ENCODE peak calls at places on chromosomes 3 and 15, in six cellular contexts. D is fibroblast of mammary gland, X is HCT116, V is endodermal cell, M is esophagus muscularis mucosa, R is cardiac fibroblast. T is an unnamed sample.

GRCh38 chr15:69265347-69265955 is 33.3 kb upstream of the PAQR5 start:
- DNase-seq in R (peak; percentile 56), X (peak; percentile 34), V (no peak), M (no peak), D (peak; percentile 48), T (peak; percentile 27)

GRCh38 chr3:128572013-128572412 is 78.6 kb downstream of the RPN1 start:
- DNase-seq in V (no peak), R (no peak), D (no peak), X (no peak), M (no peak), T (no peak)

GRCh38 chr15:90870354-90871096 is 2.1 kb downstream of the FURIN start:
- DNase-seq in X (no peak), V (peak; percentile 69), M (no peak), R (peak; percentile 36), D (no peak), T (no peak)

GRCh38 chr3:161913786-161914389 is 417.3 kb downstream of the OTOL1 start:
- DNase-seq in X (no peak), V (no peak), D (peak; percentile 88), R (peak; percentile 79), M (no peak), T (no peak)

GRCh38 chr3:124277516-124277890 is 285.6 kb upstream of the ROPN1 start:
- DNase-seq in R (peak; percentile 47), V (no peak), D (peak; percentile 45), X (no peak), M (no peak), T (no peak)

GRCh38 chr15:39704684-39705083 is 78.0 kb downstream of the FSIP1 start:
- DNase-seq in R (peak; percentile 79), V (no peak), D (peak; percentile 16), X (no peak), M (no peak), T (no peak)

GRCh38 chr3:190564175-190564574 is 50.3 kb downstream of the IL1RAP start:
- DNase-seq in V (no peak), M (no peak), X (no peak), R (no peak), D (no peak), T (no peak)

GRCh38 chr3:13866406-13866965 is 13.4 kb downstream of the WNT7A start:
- DNase-seq in R (no peak), X (no peak), V (no peak), D (no peak), M (no peak), T (no peak)

GRCh38 chr3:28601291-28601690 is 252.7 kb upstream of the AZI2 start:
- DNase-seq in M (no peak), X (no peak), R (no peak), V (no peak), D (no peak), T (no peak)

GRCh38 chr3:35549690-35550089 is 89.6 kb upstream of the ARPP21 start:
- DNase-seq in D (no peak), V (no peak), M (no peak), X (no peak), R (no peak), T (peak; percentile 51)

GRCh38 chr15:68330911-68331310 is 53.4 kb downstream of the FEM1B start:
- DNase-seq in M (no peak), X (no peak), V (peak; percentile 76), D (no peak), R (no peak), T (no peak)

GRCh38 chr15:96329403-96329981 is 1.0 kb upstream of the NR2F2 start:
- DNase-seq in R (peak; percentile 60), M (no peak), V (no peak), D (peak; percentile 36), X (no peak), T (no peak)

GRCh38 chr3:101928890-101929289 is 79.6 kb downstream of the NFKBIZ start:
- DNase-seq in X (no peak), V (no peak), D (peak; percentile 73), R (peak; percentile 81), M (no peak), T (no peak)

GRCh38 chr3:108862865-108863798 is 40.5 kb downstream of the TRAT1 start:
- DNase-seq in D (peak; percentile 80), X (peak; percentile 81), R (peak; percentile 56), V (no peak), M (no peak), T (no peak)

GRCh38 chr3:49157289-49157688 is 8.8 kb downstream of the CCDC71 start:
- DNase-seq in X (no peak), R (no peak), V (no peak), D (no peak), M (no peak), T (no peak)

GRCh38 chr3:194761384-194761783 is 75.7 kb downstream of the FAM43A start:
- DNase-seq in M (no peak), X (no peak), R (no peak), V (no peak), D (no peak), T (no peak)

GRCh38 chr3:177035678-177036077 is 161.6 kb downstream of the TBL1XR1 start:
- DNase-seq in M (no peak), D (no peak), V (no peak), R (no peak), X (no peak), T (peak; percentile 64)

GRCh38 chr15:63759752-63760151 is 74.0 kb downstream of the HERC1 start:
- DNase-seq in D (no peak), V (no peak), X (no peak), M (no peak), R (no peak), T (peak; percentile 46)

GRCh38 chr3:192188218-192188835 is 539.0 kb downstream of the FGF12 start:
- DNase-seq in X (peak; percentile 47), R (peak; percentile 63), M (no peak), V (peak; percentile 88), D (peak; percentile 55), T (no peak)

GRCh38 chr3:71585891-71586809 is 2.6 kb upstream of the FOXP1 start:
- DNase-seq in D (peak; percentile 66), X (peak; percentile 6), M (peak; percentile 57), R (peak; percentile 76), V (no peak), T (no peak)

GRCh38 chr3:98233468-98233867 is 30.6 kb upstream of the OR5H6 start:
- DNase-seq in V (no peak), M (no peak), X (no peak), D (no peak), R (no peak), T (no peak)

GRCh38 chr15:76961277-76962010 is 29.9 kb downstream of the RCN2 start:
- DNase-seq in V (no peak), R (no peak), D (no peak), M (no peak), X (no peak), T (no peak)

GRCh38 chr3:132772252-132772651 is 50.0 kb upstream of the NPHP3 start:
- DNase-seq in M (no peak), D (no peak), X (no peak), V (no peak), R (no peak), T (no peak)

DNA sequence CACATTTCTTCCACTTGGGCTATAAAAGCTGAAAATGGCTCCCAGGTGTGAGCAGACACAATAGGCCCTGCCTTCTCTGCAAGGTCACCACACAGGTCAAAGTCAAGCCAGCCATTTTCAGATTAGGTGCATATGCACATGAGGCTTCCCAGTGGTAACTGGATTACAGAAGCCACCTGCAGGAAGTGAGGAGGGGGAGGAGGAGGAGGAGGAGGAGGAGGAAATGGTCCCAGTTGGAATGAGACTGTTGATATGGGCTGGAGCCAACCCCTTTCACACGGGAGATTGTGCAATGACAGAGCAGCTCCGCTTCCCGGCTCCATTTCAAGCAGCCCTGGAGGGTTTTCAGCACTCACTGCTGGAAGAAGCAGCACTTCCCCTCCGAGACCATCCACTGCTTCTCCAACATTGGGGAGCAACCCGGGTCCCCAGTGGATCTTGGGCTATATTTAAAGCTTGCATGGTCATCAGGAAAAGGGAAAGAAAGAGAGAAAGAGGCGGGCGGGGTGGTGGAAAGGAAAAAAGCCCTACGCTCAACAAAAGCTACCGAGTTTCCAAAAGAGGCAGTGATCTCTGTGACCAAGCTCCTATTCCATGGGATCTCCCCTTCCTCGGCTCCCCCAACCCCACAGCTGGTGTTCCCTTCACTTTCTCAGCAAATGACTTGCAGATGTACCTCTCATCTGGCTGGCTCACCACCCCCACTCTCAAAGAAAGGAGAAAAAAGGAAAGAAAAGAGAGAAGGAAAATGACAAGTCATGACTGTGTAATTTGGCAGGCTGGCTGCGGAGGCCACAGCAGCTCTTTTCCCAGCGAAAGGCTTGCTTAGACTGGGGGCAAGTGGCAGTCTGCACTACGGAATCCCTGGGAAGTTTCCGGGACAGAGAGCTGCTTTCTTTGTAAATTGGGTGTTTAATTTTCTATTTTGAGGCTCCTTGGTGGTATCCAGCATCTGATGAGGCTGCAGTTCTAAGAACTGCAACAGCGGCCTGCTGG is 58.3 kb downstream of the LRIG1 start:
- DNase-seq in X (no peak), D (peak; percentile 90), V (peak; percentile 93), M (no peak), R (peak; percentile 84), T (peak; percentile 82)
- H3K4me3 ChIP-seq in X (no peak overlapping the region), D (peak overlapping the region; percentile 36), V (no peak overlapping the region), M (peak overlapping the region; percentile 31), R (no peak overlapping the region), T (no peak overlapping the region)

DNA sequence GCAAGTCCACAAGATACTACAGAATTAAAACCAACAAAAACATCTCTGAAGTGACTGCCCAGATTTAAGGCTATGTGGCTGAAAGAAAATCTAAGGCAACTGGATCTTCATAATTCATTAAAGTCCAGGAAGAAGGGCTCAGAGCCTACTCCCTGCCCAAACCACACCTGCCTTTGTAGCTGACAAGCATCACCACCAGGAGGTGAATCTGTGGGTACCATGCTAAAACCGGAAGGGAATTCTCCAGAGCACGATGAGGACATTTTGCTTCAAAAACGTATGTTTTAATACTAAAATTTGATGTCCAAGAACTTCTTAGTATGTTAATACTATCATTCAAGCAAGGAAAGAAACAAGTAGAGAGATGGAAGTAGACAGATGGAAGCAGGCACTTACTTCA is 495.9 kb upstream of the NECTIN3 start:
- DNase-seq in X (no peak), V (peak; percentile 56), R (no peak), M (no peak), D (no peak), T (no peak)
- TF ChIP-seq CTCF in X (peak; percentile 48), V (peak; percentile 65), R (no peak), M (no peak), D (no peak), T (no peak)

DNA sequence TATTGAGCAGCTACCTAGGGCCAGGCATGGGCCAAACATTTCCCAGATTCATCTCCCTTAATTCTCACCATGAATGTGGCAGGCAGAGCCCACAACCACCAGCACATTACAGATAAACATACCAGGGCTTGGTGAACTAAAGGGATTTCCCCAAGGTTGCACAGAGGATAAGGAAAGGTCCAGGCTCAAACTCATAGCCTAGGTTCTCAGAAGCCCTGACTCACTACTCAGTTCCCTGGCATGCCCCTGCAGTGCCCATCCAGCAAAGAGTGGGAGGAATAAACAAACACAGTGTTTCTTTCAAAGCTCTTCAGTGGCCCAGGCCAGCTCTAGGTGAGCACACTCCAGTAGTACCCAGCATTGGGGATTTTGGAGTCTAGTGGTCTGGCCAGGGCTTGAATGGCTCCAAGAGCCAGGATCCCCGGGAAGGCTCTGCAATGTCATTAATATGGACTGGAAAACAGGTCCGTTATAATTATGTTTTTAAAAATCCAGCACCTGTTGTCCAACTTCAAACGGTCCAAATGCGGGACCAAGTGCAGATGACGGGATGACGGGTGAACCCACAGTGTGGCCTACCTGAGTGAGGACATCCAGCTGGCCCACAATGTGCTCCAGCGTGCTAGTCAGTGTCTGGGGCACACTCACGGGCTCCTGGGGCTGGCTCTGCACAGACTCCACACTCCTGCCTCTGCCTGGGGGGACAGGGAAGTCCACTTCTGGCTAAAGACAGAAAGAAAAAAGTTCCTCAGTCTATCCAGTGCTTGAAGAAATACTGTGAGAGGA is 39.8 kb upstream of the DUSP7 start:
- DNase-seq in M (no peak), R (no peak), V (no peak), D (no peak), X (no peak), T (no peak)
- H3K4me3 ChIP-seq in M (no peak overlapping the region), R (no peak overlapping the region), V (no peak overlapping the region), D (no peak overlapping the region), X (no peak overlapping the region), T (no peak overlapping the region)

GRCh38 chr15:86676002-86676401 is 596.3 kb downstream of the AGBL1 start:
- DNase-seq in R (no peak), M (no peak), D (no peak), X (no peak), V (no peak), T (no peak)

GRCh38 chr15:86677316-86677715 is 597.6 kb downstream of the AGBL1 start:
- DNase-seq in D (no peak), R (no peak), M (no peak), X (no peak), V (no peak), T (no peak)
- TF ChIP-seq CTCF in D (no peak), R (no peak), M (no peak), X (no peak), V (no peak), T (no peak)

T was measured in LNCaP clone FGC.